ENCODE peak calls at places on chromosomes 2 and 18, in four cellular contexts. D is MCF 10A, Y is retinal pigment epithelial cell, L is H1. I is an unnamed sample.

GRCh38 chr2:26292646-26293045 is 47.9 kb downstream of the HADHB start:
- DNase-seq in L (no peak), Y (no peak), D (peak), I (no peak)

GRCh38 chr2:203631068-203631757 is 75.2 kb upstream of the CD28 start:
- DNase-seq in Y (no peak), L (no peak), D (no peak), I (no peak)

GRCh38 chr2:20563833-20564232 is 87.1 kb downstream of the HS1BP3 start:
- DNase-seq in D (peak), L (no peak), Y (no peak), I (peak)

GRCh38 chr2:200787351-200788128 is 24.2 kb upstream of the BZW1 start:
- DNase-seq in L (no peak), D (peak), Y (peak), I (no peak)

GRCh38 chr2:218125095-218125494 is 733 bp upstream of the CXCR2 start:
- DNase-seq in Y (no peak), L (no peak), D (no peak), I (no peak)

GRCh38 chr2:108403494-108403893 is 25.7 kb downstream of the SULT1C4 start:
- DNase-seq in Y (no peak), L (peak), D (peak), I (no peak)

GRCh38 chr2:217356795-217357194 is 496.9 kb upstream of the TNP1 start:
- DNase-seq in D (no peak), L (no peak), Y (peak), I (no peak)

GRCh38 chr2:45616663-45617411 is 5.8 kb upstream of the SRBD1 start:
- DNase-seq in L (no peak), Y (no peak), D (peak), I (no peak)

GRCh38 chr2:130806370-130806769 is 30.3 kb upstream of the ARHGEF4 start:
- DNase-seq in L (no peak), Y (no peak), D (no peak), I (no peak)

GRCh38 chr2:147603434-147604225 is 241.2 kb upstream of the ACVR2A start:
- DNase-seq in D (no peak), Y (no peak), L (no peak), I (no peak)

GRCh38 chr2:205769494-205769848 is 87.2 kb downstream of the NRP2 start:
- DNase-seq in D (peak), L (no peak), Y (peak), I (peak)

GRCh38 chr2:238649936-238650518 is 197.9 kb upstream of the TWIST2 start:
- DNase-seq in D (no peak), L (no peak), Y (no peak), I (no peak)

GRCh38 chr2:235900631-235901030 is 267.6 kb downstream of the GBX2 start:
- DNase-seq in L (no peak), D (no peak), Y (no peak), I (no peak)

GRCh38 chr2:230877131-230877736 is 12.5 kb downstream of the ITM2C start:
- DNase-seq in L (peak), Y (no peak), D (no peak), I (no peak)

GRCh38 chr2:11744631-11745394 is 1.6 kb upstream of the LPIN1 start:
- DNase-seq in Y (no peak), L (no peak), D (peak), I (peak)

GRCh38 chr18:43596106-43596712 is 318.9 kb upstream of the SYT4 start:
- DNase-seq in L (no peak), D (peak), Y (no peak), I (peak)

GRCh38 chr2:53275743-53276142 is 491.9 kb upstream of the CHAC2 start:
- DNase-seq in L (no peak), Y (no peak), D (no peak), I (no peak)

GRCh38 chr18:32208012-32208411 is 18.2 kb downstream of the MEP1B start:
- DNase-seq in D (no peak), L (no peak), Y (no peak), I (no peak)

GRCh38 chr2:120291464-120292311 is 39.0 kb downstream of the RALB start:
- DNase-seq in Y (no peak), D (no peak), L (no peak), I (no peak)

GRCh38 chr18:63472380-63472779 is 4.4 kb upstream of the SERPINB5 start:
- DNase-seq in Y (peak), L (no peak), D (peak), I (no peak)

GRCh38 chr18:74082476-74083070 is 65.1 kb downstream of the FBXO15 start:
- DNase-seq in L (peak), Y (peak), D (peak), I (peak)

GRCh38 chr2:109663721-109664120 is 49.6 kb downstream of the SOWAHC start:
- DNase-seq in L (no peak), D (peak), Y (peak), I (peak)

GRCh38 chr2:71922501-71923142 is 225.0 kb downstream of the CYP26B1 start:
- DNase-seq in L (no peak), Y (no peak), D (no peak), I (no peak)

GRCh38 chr2:5549061-5549601 is 143.1 kb upstream of the SOX11 start:
- DNase-seq in L (no peak), Y (peak), D (peak), I (no peak)

GRCh38 chr18:40011201-40011600 is 1943.8 kb upstream of the PIK3C3 start:
- DNase-seq in D (no peak), L (no peak), Y (no peak), I (no peak)

GRCh38 chr18:58847383-58848071 is 17.1 kb upstream of the ZNF532 start:
- DNase-seq in D (no peak), L (peak), Y (no peak), I (peak)

GRCh38 chr2:143177081-143177786 is 48.0 kb downstream of the ARHGAP15 start:
- DNase-seq in D (no peak), L (no peak), Y (no peak), I (no peak)

GRCh38 chr18:12274793-12275192 is 20.6 kb downstream of the CIDEA start:
- DNase-seq in Y (no peak), D (no peak), L (no peak), I (no peak)
- TF ChIP-seq CTCF in Y (no peak), D (no peak), L (no peak), I (no peak)

DNA sequence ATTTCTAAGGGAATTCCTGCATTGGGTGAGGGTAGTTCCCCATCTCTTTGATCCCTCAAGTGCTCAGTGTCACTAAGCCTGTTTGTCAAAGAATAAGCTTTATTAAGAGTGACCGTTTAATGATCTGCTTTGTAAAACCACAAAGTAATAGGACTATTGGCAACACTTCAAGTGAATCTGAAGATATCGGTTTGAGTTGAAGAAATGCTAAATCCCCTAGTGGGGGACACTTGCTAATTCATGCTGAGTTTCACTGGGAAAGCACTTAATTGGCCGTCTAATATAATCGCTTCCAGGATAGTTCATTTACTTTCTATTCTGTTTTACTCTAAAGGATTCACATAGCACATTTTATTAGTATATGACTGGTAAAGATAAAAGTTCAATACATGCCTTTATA is 54.4 kb downstream of the DTNA start:
- DNase-seq in Y (peak), D (no peak), L (no peak), I (peak)
- TF ChIP-seq CTCF in Y (peak), D (no peak), L (no peak), I (peak)

DNA sequence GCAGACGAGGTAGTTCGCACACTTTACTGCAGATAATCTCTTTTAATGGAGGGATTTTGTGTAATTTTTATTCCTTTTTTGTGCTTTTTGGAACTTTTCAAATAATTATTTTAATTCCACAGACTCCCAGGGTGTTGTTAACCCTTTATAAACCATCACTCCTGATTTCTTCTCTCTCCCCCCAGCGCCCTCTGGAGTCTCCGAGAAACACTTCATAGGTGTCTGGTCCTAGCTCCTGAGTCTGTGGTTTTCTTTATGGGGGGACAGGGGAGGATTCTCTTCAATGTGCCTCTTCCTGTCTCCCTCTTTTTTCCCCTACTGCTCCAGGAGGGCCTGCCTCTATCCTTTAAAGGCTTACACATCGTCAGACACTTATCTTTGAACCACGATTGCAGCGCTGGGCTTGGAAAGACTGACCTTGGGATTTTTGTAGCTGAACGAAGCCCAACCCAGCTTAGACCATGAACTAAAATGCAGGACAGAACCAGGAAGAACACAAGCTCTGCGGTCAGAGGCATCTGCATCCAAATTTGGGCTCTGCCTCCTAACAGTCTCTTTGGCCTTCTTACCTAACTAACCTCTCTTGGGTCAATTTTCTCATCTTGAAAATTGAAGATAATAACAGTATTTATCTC is 7.1 kb upstream of the PKDCC start:
- DNase-seq in Y (no peak), D (no peak), L (no peak), I (no peak)
- TF ChIP-seq CTCF in Y (peak), D (no peak), L (peak), I (peak)

GRCh38 chr2:128457006-128457604 is 138.4 kb upstream of the HS6ST1 start:
- DNase-seq in Y (no peak), D (no peak), L (no peak), I (no peak)
- TF ChIP-seq CTCF in Y (no peak), D (no peak), L (peak), I (no peak)

I was measured in A673.